ENCODE peak calls at places on chromosomes 11 and 22, in seven cellular contexts. G is fibroblast of the conjunctiva; R is activated CD4-positive, alpha-beta T cell treated with anti-CD3 and anti-CD28 coated beads, Interleukin-2, amount 10 ng/mL, durations not matched to agents 7 days and 5 days; E is activated T-cell treated with anti-CD3 and anti-CD28 coated beads, Interleukin-2, amount 50 U/mL, for 1 hour; Q is AG09309; F is NCI-H774; N is K562. Y is an unnamed sample.

GRCh38 chr11:57294225-57295131 is 30.3 kb downstream of the TNKS1BP1 start:
- DNase-seq in G (peak), E (no peak), R (no peak), Q (no peak), N (no peak), F (peak), Y (peak)

GRCh38 chr22:45163417-45164216 is at the start of gene NUP50:
- DNase-seq in G (peak), E (peak), N (peak), Q (peak), R (peak), F (peak), Y (peak)

GRCh38 chr11:75478690-75479597 is 45.9 kb upstream of the KLHL35 start:
- DNase-seq in Q (no peak), N (no peak), R (no peak), G (no peak), E (no peak), F (no peak), Y (no peak)

GRCh38 chr11:112163875-112164521 is at the start of gene IL18:
- DNase-seq in N (peak), Q (no peak), F (no peak), E (no peak), G (no peak), R (no peak), Y (peak)

GRCh38 chr11:19087658-19088057 is 27.1 kb upstream of the MRGPRX2 start:
- DNase-seq in Q (peak), F (no peak), R (no peak), N (no peak), E (no peak), G (peak), Y (peak)

GRCh38 chr22:25496396-25497064 is 67.9 kb upstream of the GRK3 start:
- DNase-seq in G (no peak), R (no peak), E (no peak), N (no peak), Q (no peak), F (no peak), Y (no peak)

GRCh38 chr11:116927163-116927772 is 89.8 kb upstream of the APOA1 start:
- DNase-seq in E (peak), N (no peak), R (peak), F (no peak), Q (no peak), G (no peak), Y (peak)

GRCh38 chr11:119144825-119145476 is 3.9 kb upstream of the ABCG4 start:
- DNase-seq in N (peak), F (peak), G (peak), E (no peak), Q (no peak), R (peak), Y (peak)

GRCh38 chr11:30911247-30911646 is 325.1 kb upstream of the MPPED2 start:
- DNase-seq in R (no peak), E (no peak), G (no peak), N (no peak), Q (no peak), F (no peak), Y (peak)

GRCh38 chr11:72750556-72751292 is 1.5 kb downstream of the ARAP1 start:
- DNase-seq in R (no peak), E (no peak), F (no peak), N (no peak), Q (no peak), G (no peak), Y (no peak)

GRCh38 chr11:83088965-83089364 is 17.3 kb upstream of the RAB30 start:
- DNase-seq in N (peak), E (no peak), Q (no peak), R (no peak), G (no peak), F (no peak), Y (no peak)

GRCh38 chr11:74268451-74268850 is 43.0 kb downstream of the P4HA3 start:
- DNase-seq in N (no peak), F (no peak), G (no peak), E (no peak), R (no peak), Q (no peak), Y (peak)

GRCh38 chr11:92920295-92920694 is 49.2 kb upstream of the MTNR1B start:
- DNase-seq in E (no peak), R (no peak), N (no peak), F (no peak), Q (no peak), G (no peak), Y (no peak)

GRCh38 chr11:2805388-2806057 is 80.1 kb downstream of the CDKN1C start:
- DNase-seq in E (no peak), Q (no peak), F (no peak), G (no peak), N (no peak), R (no peak), Y (no peak)

GRCh38 chr11:121429556-121429955 is 22.6 kb upstream of the SORL1 start:
- DNase-seq in N (no peak), F (no peak), R (no peak), G (no peak), E (no peak), Q (no peak), Y (no peak)

GRCh38 chr22:24588370-24588755 is 4.5 kb downstream of the LRRC75B start:
- DNase-seq in G (no peak), R (no peak), N (no peak), F (no peak), E (no peak), Q (no peak), Y (no peak)

GRCh38 chr11:73838443-73839122 is 38.1 kb downstream of the COA4 start:
- DNase-seq in R (no peak), N (no peak), F (no peak), G (no peak), E (no peak), Q (peak), Y (no peak)

GRCh38 chr11:65425105-65425970 is 2.7 kb downstream of the NEAT1 start:
- DNase-seq in F (no peak), G (no peak), E (peak), R (peak), Q (peak), N (peak), Y (peak)

GRCh38 chr11:75195164-75195962 is 44.5 kb downstream of the SLCO2B1 start:
- DNase-seq in Q (no peak), F (no peak), N (no peak), G (no peak), E (no peak), R (no peak), Y (no peak)

Y was measured in epithelial cell of esophagus.